ENCODE peak calls at places on chromosome 14, in seven cellular contexts. Y is SW480; F is GM23338; Z is A549; C is endothelial cell; N is SK-N-SH; S is activated naive CD4-positive, alpha-beta T cell treated with anti-CD3 and anti-CD28 coated beads for 36 hours. W is an unnamed sample.

GRCh38 chr14:74619672-74620131 is 7.7 kb upstream of the LTBP2 start:
- DNase-seq in Y (peak; percentile 79), F (no peak), Z (peak; percentile 84), C (no peak), N (no peak), S (no peak), W (peak; percentile 76)

GRCh38 chr14:103129301-103130016 is 6.2 kb downstream of the TNFAIP2 start:
- DNase-seq in Y (no peak), F (no peak), Z (no peak), C (no peak), N (peak; percentile 41), S (no peak), W (no peak)

GRCh38 chr14:63178912-63179311 is 25.3 kb upstream of the RHOJ start:
- DNase-seq in Y (no peak), F (no peak), Z (no peak), C (no peak), N (no peak), S (no peak), W (no peak)

GRCh38 chr14:89607453-89607852 is 190.4 kb upstream of the FOXN3 start:
- DNase-seq in Y (no peak), F (no peak), Z (no peak), C (no peak), N (no peak), S (no peak), W (no peak)

GRCh38 chr14:22854963-22855724 is 16.4 kb upstream of the LRP10 start:
- DNase-seq in Y (no peak), F (peak; percentile 30), Z (peak; percentile 27), C (no peak), N (no peak), S (peak; percentile 44), W (no peak)

GRCh38 chr14:81303258-81303935 is 82.6 kb upstream of the GTF2A1 start:
- DNase-seq in Y (peak; percentile 99), F (no peak), Z (peak; percentile 48), C (no peak), N (no peak), S (peak; percentile 62), W (no peak)

GRCh38 chr14:47710581-47710980 is 35.2 kb upstream of the MDGA2 start:
- DNase-seq in Y (no peak), F (no peak), Z (no peak), C (no peak), N (no peak), S (no peak), W (peak; percentile 4)

GRCh38 chr14:84482256-84483071 is 1047.5 kb upstream of the FLRT2 start:
- DNase-seq in Y (no peak), F (no peak), Z (no peak), C (no peak), N (no peak), S (no peak), W (peak; percentile 46)

GRCh38 chr14:96275182-96276112 is 19.4 kb downstream of the BDKRB1 start:
- DNase-seq in Y (peak; percentile 58), F (peak; percentile 83), Z (peak; percentile 67), C (peak; percentile 82), N (peak; percentile 78), S (peak; percentile 83), W (no peak)

GRCh38 chr14:105182296-105183020 is 1.3 kb upstream of the NUDT14 start:
- DNase-seq in Y (peak; percentile 72), F (no peak), Z (no peak), C (no peak), N (no peak), S (no peak), W (no peak)

GRCh38 chr14:65229431-65230286 is 127.3 kb upstream of the MAX start:
- DNase-seq in Y (peak; percentile 75), F (peak; percentile 71), Z (no peak), C (peak; percentile 10), N (peak; percentile 59), S (peak; percentile 58), W (no peak)

GRCh38 chr14:91113829-91114078 is at the start of gene DGLUCY:
- DNase-seq in Y (peak; percentile 81), F (no peak), Z (peak; percentile 68), C (no peak), N (peak; percentile 84), S (peak; percentile 70), W (no peak)

GRCh38 chr14:87179936-87180335 is 813.0 kb downstream of the GALC start:
- DNase-seq in Y (no peak), F (no peak), Z (no peak), C (no peak), N (no peak), S (no peak), W (no peak)

GRCh38 chr14:89343356-89343755 is 73.7 kb downstream of the FOXN3 start:
- DNase-seq in Y (no peak), F (no peak), Z (no peak), C (no peak), N (no peak), S (no peak), W (no peak)

GRCh38 chr14:68527329-68527851 is 265.5 kb downstream of the ZFP36L1 start:
- DNase-seq in Y (no peak), F (no peak), Z (peak; percentile 49), C (no peak), N (no peak), S (no peak), W (no peak)

GRCh38 chr14:32080001-32080510 is 3.0 kb downstream of the ARHGAP5 start:
- DNase-seq in Y (no peak), F (no peak), Z (no peak), C (no peak), N (no peak), S (no peak), W (no peak)

GRCh38 chr14:93010543-93011541 is 87.9 kb downstream of the CHGA start:
- DNase-seq in Y (no peak), F (no peak), Z (no peak), C (no peak), N (no peak), S (no peak), W (no peak)

GRCh38 chr14:79018846-79019245 is 848.7 kb downstream of the NRXN3 start:
- DNase-seq in Y (no peak), F (no peak), Z (no peak), C (no peak), N (no peak), S (no peak), W (no peak)

GRCh38 chr14:59788176-59788575 is 82.4 kb downstream of the RTN1 start:
- DNase-seq in Y (no peak), F (no peak), Z (no peak), C (no peak), N (no peak), S (no peak), W (no peak)

GRCh38 chr14:21852061-21852664 is 178.5 kb upstream of the OR4E1 start:
- DNase-seq in Y (peak; percentile 14), F (peak; percentile 82), Z (peak; percentile 38), C (peak; percentile 70), N (peak; percentile 2), S (peak; percentile 89), W (no peak)

GRCh38 chr14:101992708-101993107 is 28.3 kb downstream of the DYNC1H1 start:
- DNase-seq in Y (no peak), F (no peak), Z (no peak), C (no peak), N (no peak), S (no peak), W (no peak)

GRCh38 chr14:104522926-104523545 is 56.5 kb upstream of the C14orf180 start:
- DNase-seq in Y (no peak), F (no peak), Z (no peak), C (no peak), N (no peak), S (no peak), W (no peak)

GRCh38 chr14:56422703-56423213 is 156.8 kb upstream of the TMEM260 start:
- DNase-seq in Y (peak; percentile 51), F (peak; percentile 78), Z (peak; percentile 50), C (peak; percentile 13), N (peak; percentile 28), S (peak; percentile 26), W (peak; percentile 48)

GRCh38 chr14:64639340-64639821 is 64.8 kb upstream of the PLEKHG3 start:
- DNase-seq in Y (no peak), F (peak; percentile 45), Z (no peak), C (no peak), N (no peak), S (no peak), W (no peak)

GRCh38 chr14:78709795-78710569 is 539.8 kb downstream of the NRXN3 start:
- DNase-seq in Y (no peak), F (no peak), Z (no peak), C (no peak), N (peak; percentile 21), S (no peak), W (no peak)

GRCh38 chr14:30521899-30522736 is 36.8 kb upstream of the G2E3 start:
- DNase-seq in Y (peak; percentile 28), F (peak; percentile 76), Z (peak; percentile 42), C (no peak), N (peak; percentile 8), S (no peak), W (no peak)

GRCh38 chr14:79186523-79186922 is 1016.4 kb downstream of the NRXN3 start:
- DNase-seq in Y (no peak), F (no peak), Z (no peak), C (no peak), N (no peak), S (no peak), W (no peak)

GRCh38 chr14:87014854-87015253 is 978.1 kb downstream of the GALC start:
- DNase-seq in Y (peak; percentile 8), F (peak; percentile 13), Z (peak; percentile 1), C (no peak), N (peak; percentile 0), S (no peak), W (no peak)

GRCh38 chr14:105087963-105088811 is 23.0 kb upstream of the GPR132 start:
- DNase-seq in Y (peak; percentile 80), F (peak; percentile 78), Z (peak; percentile 95), C (peak; percentile 60), N (peak; percentile 42), S (no peak), W (peak; percentile 63)

GRCh38 chr14:99262977-99263448 is 9.0 kb downstream of the BCL11B start:
- DNase-seq in Y (no peak), F (peak; percentile 74), Z (no peak), C (peak; percentile 35), N (no peak), S (peak; percentile 24), W (no peak)

GRCh38 chr14:101665478-101666078 is 95.9 kb upstream of the PPP2R5C start:
- DNase-seq in Y (peak; percentile 68), F (peak; percentile 71), Z (peak; percentile 80), C (peak; percentile 75), N (peak; percentile 63), S (peak; percentile 71), W (peak; percentile 61)

W was measured in SW 1271.